ENCODE peak calls at places on chromosomes 2 and 18, in ten cellular contexts. S is heart left ventricle, Q is A549, O is breast epithelium, P is endothelial cell of umbilical vein, I is ovary, V is transverse colon, X is adrenal gland, E is sigmoid colon, J is K562. G is an unnamed sample.

GRCh38 chr18:8299054-8299708 is 310.1 kb upstream of the RAB12 start:
- DNase-seq in S (no peak), Q (no peak), O (no peak), P (no peak), I (no peak), V (no peak), X (no peak), E (no peak), J (no peak), G (no peak)

GRCh38 chr2:98560256-98560771 is 48.0 kb downstream of the COA5 start:
- DNase-seq in S (peak), Q (no peak), O (no peak), P (peak), I (peak), V (no peak), X (peak), E (peak), J (peak), G (peak)

GRCh38 chr2:201855356-201855755 is 49.0 kb downstream of the CDK15 start:
- DNase-seq in S (no peak), Q (no peak), O (no peak), P (no peak), I (no peak), V (no peak), X (no peak), E (no peak), J (no peak), G (no peak)

GRCh38 chr2:140117371-140117770 is 1337.2 kb upstream of the NXPH2 start:
- DNase-seq in S (no peak), Q (no peak), O (no peak), P (no peak), I (no peak), V (no peak), X (no peak), E (no peak), J (no peak), G (no peak)

GRCh38 chr18:63848159-63848558 is 39.3 kb upstream of the SERPINB2 start:
- DNase-seq in S (no peak), Q (peak), O (no peak), P (peak), I (no peak), V (no peak), X (no peak), E (no peak), J (peak), G (peak)

GRCh38 chr2:218221015-218221414 is 4.0 kb downstream of the ARPC2 start:
- DNase-seq in S (no peak), Q (no peak), O (no peak), P (no peak), I (no peak), V (no peak), X (no peak), E (no peak), J (no peak), G (no peak)

GRCh38 chr2:217469203-217469810 is 533.5 kb downstream of the TNS1 start:
- DNase-seq in S (no peak), Q (no peak), O (no peak), P (no peak), I (no peak), V (no peak), X (no peak), E (no peak), J (no peak), G (no peak)

GRCh38 chr2:37920570-37920969 is 4.5 kb upstream of the RMDN2 start:
- DNase-seq in S (no peak), Q (no peak), O (no peak), P (no peak), I (no peak), V (no peak), X (no peak), E (no peak), J (no peak), G (no peak)

GRCh38 chr18:50401888-50402287 is 27.0 kb downstream of the SKA1 start:
- DNase-seq in S (peak), Q (peak), O (peak), P (no peak), I (peak), V (peak), X (peak), E (no peak), J (peak), G (peak)

DNA sequence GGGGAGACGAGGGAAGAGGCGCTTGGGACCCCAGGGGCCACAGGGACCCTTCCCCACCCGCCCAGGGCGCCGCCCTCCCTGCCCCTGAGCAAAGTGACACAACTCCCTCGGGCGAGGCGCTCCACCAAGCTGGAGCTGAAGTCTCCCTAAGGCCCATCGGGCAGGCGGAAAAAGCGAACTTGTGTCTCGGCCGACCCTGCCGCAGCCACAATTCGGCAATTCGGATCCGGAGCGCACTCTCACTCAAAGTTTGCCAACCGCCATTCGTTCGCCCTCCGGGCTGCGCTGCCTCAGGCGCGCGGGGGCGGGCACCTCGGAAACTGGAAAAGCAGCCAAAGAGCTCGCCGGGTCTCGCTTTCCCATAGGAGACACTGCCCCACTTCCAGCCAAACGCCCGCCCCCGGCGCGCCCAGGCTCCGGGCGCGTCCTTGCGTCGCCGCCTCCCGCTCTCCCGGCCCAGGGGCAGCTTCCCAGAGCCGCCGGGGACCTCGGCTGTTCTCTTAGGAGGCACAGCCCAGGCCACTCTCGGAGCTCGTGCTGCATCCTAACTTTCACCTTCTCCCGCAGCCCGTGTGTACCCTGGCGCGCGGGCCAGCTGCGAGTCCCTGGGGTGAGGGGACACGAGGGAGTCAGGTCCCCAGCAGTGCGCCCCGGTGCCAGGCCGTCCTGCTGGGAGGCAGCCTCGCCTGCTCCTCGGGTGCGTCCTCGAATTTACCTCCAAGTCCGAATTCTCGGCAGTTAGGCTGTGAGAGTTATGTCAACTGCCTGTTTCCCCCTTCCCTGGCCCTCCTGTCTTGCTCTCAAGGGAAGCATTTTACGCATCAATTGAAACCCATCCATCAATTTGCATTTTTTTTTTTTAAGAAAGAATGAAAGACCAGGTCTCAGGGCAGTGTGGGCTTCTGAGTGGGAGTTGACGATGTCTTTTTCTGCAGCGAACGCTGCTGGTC is 1.4 kb upstream of the KCTD1 start:
- DNase-seq in S (peak), Q (peak), O (peak), P (peak), I (peak), V (peak), X (peak), E (peak), J (no peak), G (peak)
- TF ChIP-seq POLR2A in S (no peak), Q (peak), O (no peak), P (no peak), I (no peak), V (peak), X (peak), E (no peak), J (no peak), G (no peak)

GRCh38 chr2:175181104-175181876 is at the start of gene ATP5MC3:
- DNase-seq in S (peak), Q (peak), O (peak), P (peak), I (peak), V (peak), X (peak), E (peak), J (peak), G (peak)

GRCh38 chr2:175181877-175182308 is 383 bp upstream of the ATP5MC3 start:
- DNase-seq in S (no peak), Q (peak), O (no peak), P (no peak), I (no peak), V (no peak), X (no peak), E (no peak), J (peak), G (no peak)

GRCh38 chr2:175176624-175177023 is 4.9 kb downstream of the ATP5MC3 start:
- DNase-seq in S (no peak), Q (no peak), O (no peak), P (no peak), I (no peak), V (no peak), X (no peak), E (no peak), J (no peak), G (no peak)

GRCh38 chr2:175183674-175184073 is 2.2 kb upstream of the ATP5MC3 start:
- DNase-seq in S (no peak), Q (no peak), O (no peak), P (no peak), I (no peak), V (no peak), X (no peak), E (no peak), J (no peak), G (no peak)

DNA sequence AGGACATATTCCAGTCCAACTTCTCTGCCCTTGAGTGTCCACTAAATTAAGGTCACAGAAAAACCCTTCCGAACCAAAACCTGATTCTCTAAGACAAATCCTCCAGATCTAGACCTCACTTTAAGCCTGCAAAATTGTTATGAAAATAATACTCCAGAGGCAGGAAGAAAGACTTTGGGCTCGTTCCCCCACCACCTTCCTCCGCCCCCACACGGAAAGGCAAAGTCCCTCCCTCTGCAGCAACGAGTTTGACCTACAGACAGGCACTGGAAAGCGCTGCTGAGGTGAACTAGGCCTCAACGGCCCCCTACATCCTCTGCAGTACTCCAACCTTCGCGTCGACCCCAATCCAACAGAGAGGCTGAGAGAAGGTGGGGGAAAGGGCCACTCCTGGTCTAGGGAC is 808 bp downstream of the ATP5MC3 start:
- DNase-seq in S (peak), Q (peak), O (no peak), P (peak), I (peak), V (peak), X (peak), E (peak), J (peak), G (peak)
- TF ChIP-seq POLR2A in S (no peak), Q (no peak), O (no peak), P (no peak), I (no peak), V (no peak), X (no peak), E (no peak), J (no peak), G (no peak)

GRCh38 chr2:54573532-54573915 is 117.4 kb downstream of the SPTBN1 start:
- DNase-seq in S (no peak), Q (no peak), O (no peak), P (no peak), I (no peak), V (no peak), X (no peak), E (no peak), J (no peak), G (no peak)
- TF ChIP-seq POLR2A in S (no peak), Q (no peak), O (no peak), P (no peak), I (no peak), V (no peak), X (no peak), E (no peak), J (no peak), G (no peak)

GRCh38 chr18:60452424-60452823 is 79.8 kb upstream of the MC4R start:
- DNase-seq in S (no peak), Q (no peak), O (no peak), P (no peak), I (no peak), V (no peak), X (no peak), E (no peak), J (no peak), G (no peak)

GRCh38 chr18:60446821-60447220 is 74.2 kb upstream of the MC4R start:
- DNase-seq in S (peak), Q (no peak), O (no peak), P (no peak), I (no peak), V (no peak), X (no peak), E (no peak), J (no peak), G (no peak)

GRCh38 chr18:60445341-60445740 is 72.8 kb upstream of the MC4R start:
- DNase-seq in S (no peak), Q (no peak), O (no peak), P (no peak), I (no peak), V (no peak), X (no peak), E (no peak), J (no peak), G (no peak)

GRCh38 chr18:60448487-60449267 is 76.1 kb upstream of the MC4R start:
- DNase-seq in S (no peak), Q (no peak), O (no peak), P (no peak), I (no peak), V (no peak), X (no peak), E (no peak), J (no peak), G (no peak)
- TF ChIP-seq POLR2A in S (no peak), Q (no peak), O (no peak), P (no peak), I (no peak), V (no peak), X (no peak), E (no peak), J (no peak), G (no peak)

GRCh38 chr2:96870631-96871255 is 863 bp upstream of the SEMA4C start:
- DNase-seq in S (no peak), Q (no peak), O (no peak), P (peak), I (peak), V (peak), X (peak), E (peak), J (peak), G (peak)

GRCh38 chr2:96869281-96869823 is 528 bp downstream of the SEMA4C start:
- DNase-seq in S (peak), Q (no peak), O (peak), P (peak), I (peak), V (peak), X (peak), E (peak), J (peak), G (peak)

GRCh38 chr2:96867756-96868554 is 1.9 kb downstream of the SEMA4C start:
- DNase-seq in S (no peak), Q (no peak), O (no peak), P (no peak), I (no peak), V (no peak), X (no peak), E (peak), J (no peak), G (peak)

GRCh38 chr2:96868555-96869280 is 1.2 kb downstream of the SEMA4C start:
- DNase-seq in S (peak), Q (peak), O (peak), P (peak), I (peak), V (peak), X (peak), E (peak), J (peak), G (peak)

DNA sequence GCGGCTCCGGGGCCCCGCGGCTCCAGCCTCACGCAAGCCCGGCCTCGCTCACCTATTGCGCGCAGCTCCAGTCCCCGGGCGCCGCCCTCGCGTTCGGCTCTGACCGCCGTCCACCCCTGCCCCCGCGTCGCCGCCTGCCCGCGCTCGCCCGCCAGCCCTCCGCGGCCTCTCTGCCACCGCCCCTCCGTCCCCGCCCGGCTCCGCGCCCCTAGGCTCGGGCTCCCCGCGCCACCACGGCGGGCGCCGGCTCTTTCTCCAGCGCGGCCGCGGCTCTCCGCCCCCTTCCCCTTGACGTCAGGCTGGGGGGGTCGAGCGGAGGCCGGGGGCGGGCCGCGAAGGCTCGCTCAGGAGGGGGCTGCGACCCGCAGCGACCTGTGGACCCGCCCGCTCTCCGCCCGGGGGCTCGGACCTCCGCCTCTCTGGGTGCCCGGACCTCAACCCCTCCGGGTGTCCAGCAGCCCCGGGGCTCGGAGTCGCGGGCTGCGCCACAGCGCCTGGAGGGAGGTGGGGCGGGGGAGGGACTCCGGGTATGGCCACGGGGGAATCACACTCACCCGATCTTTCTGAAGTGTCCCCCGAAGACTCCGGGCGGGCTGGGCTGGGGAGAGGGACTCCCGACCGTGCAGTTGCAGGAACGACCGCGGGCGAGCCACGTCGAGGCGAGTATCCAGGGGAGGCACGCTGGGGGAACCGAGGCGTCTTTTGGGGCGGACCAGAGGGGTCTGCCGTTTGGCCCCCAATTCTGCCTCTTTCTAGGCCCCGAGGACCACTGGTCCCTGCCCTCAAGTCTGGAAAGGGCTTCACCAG is at the start of gene SEMA4C:
- DNase-seq in S (peak), Q (peak), O (peak), P (peak), I (peak), V (peak), X (peak), E (peak), J (peak), G (peak)
- TF ChIP-seq POLR2A in S (peak), Q (peak), O (no peak), P (no peak), I (peak), V (no peak), X (peak), E (peak), J (no peak), G (no peak)

GRCh38 chr2:62705007-62705829 is at the start of gene EHBP1:
- DNase-seq in S (peak), Q (peak), O (peak), P (peak), I (peak), V (peak), X (peak), E (peak), J (peak), G (peak)
- TF ChIP-seq POLR2A in S (no peak), Q (peak), O (no peak), P (peak), I (peak), V (peak), X (peak), E (peak), J (peak), G (peak)

DNA sequence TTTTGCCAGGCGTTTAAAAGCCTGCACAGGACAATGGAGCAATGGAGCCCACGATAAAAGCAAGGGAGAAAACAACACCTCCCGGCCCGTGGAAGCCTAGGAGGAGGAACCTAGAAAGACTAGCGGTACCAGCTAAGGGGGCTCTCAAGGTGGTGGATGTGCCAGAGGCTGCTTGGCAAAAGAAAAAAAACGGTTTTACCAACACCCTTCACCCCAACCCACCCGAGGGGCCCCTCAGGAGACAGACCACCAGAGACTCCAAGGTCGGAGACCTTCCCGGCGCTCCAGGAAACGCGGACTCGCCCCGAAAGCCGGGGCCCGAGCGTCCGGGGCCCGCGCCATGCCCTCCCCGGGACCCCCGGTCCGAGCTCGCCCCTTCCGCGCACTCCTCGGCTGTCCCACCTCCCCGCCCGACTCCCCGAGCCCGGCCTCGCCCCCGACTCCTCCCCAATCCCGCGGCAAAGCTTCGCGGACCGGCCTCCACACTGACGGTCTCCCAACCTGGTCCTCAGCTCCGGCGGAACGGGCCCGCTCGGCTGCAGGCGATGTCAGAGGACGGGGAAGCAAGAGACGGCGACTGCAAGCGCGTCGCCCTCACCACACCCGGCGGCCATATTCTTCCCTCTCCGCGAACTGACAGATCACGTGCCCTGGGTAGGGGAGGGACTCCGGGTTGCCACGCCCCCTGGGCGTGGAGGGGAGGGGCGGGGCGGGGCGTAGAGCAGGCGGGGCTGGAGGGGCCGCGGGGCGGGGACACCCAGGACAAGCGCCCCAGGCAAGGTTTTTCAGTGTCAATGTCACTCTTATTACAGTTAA is at the start of gene KIDINS220:
- DNase-seq in S (peak), Q (peak), O (peak), P (peak), I (peak), V (peak), X (peak), E (peak), J (peak), G (peak)
- TF ChIP-seq POLR2A in S (no peak), Q (peak), O (no peak), P (peak), I (peak), V (peak), X (peak), E (peak), J (peak), G (peak)

DNA sequence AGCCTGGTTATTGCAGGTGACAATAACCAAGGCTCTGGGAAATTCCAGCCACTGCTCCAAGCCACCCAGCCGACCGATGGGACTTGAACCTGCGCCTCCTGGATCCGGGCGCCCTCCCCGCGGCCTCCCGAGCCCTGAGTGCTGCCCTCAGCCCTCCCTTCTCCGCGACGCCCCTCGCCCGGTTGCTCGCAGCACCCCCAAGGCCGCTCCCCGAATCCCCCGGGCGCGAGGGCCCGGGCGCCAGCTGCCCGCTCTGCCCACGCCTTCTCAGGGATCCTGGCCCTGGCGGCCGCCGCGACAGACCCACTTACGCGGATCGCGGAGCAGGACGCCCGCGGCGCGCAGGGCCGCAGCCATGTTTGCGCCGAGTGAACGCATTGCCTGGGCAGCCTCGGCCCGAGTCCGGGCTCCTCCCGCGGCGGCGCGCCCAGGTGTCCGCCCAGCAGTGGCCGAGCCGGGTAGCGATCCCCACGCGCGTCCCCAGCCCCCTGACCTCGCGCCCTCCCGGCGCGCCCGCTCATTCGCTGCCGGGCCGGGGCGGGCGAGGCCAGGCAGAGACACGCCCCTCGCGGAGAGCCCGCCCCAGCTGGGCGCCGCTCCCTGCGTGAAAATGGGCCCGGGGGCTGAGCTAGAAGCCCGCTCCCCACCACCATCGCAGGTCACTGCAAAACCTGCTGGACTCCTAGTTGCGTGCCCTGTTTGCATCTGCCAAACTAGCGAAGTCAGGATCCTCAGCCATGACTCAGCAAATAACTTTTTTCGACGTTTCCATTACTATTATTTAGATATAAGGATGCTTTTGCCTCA is at the start of gene FECH:
- DNase-seq in S (peak), Q (peak), O (peak), P (peak), I (peak), V (peak), X (peak), E (peak), J (peak), G (peak)
- TF ChIP-seq POLR2A in S (no peak), Q (peak), O (no peak), P (peak), I (peak), V (peak), X (peak), E (peak), J (peak), G (peak)

GRCh38 chr2:156341482-156342251 is 9.1 kb upstream of the NR4A2 start:
- DNase-seq in S (peak), Q (peak), O (peak), P (peak), I (peak), V (peak), X (peak), E (peak), J (peak), G (peak)
- TF ChIP-seq POLR2A in S (no peak), Q (peak), O (peak), P (peak), I (peak), V (peak), X (peak), E (peak), J (peak), G (peak)

G was measured in erythroblast.